ENCODE peak calls at places on chromosomes 7 and 10, in nine cellular contexts. G is A549, V is body of pancreas, P is HCT116, I is transverse colon, E is gastrocnemius medialis, C is IMR-90, R is Peyer's patch, B is uterus. N is an unnamed sample.

GRCh38 chr7:37062460-37062859 is 338.2 kb upstream of the AOAH start:
- DNase-seq in V (no peak), B (no peak), E (no peak), I (no peak), C (no peak), R (no peak), P (no peak), G (no peak), N (no peak)

GRCh38 chr7:2387897-2388636 is 15.3 kb upstream of the CHST12 start:
- DNase-seq in C (no peak), E (no peak), I (no peak), R (no peak), G (no peak), V (no peak), P (no peak), B (peak), N (no peak)

GRCh38 chr10:75352650-75353049 is 48.9 kb downstream of the ZNF503 start:
- DNase-seq in R (no peak), E (no peak), G (no peak), I (no peak), C (peak), B (no peak), P (no peak), V (no peak), N (peak)

GRCh38 chr7:121012919-121013318 is 24.4 kb downstream of the CPED1 start:
- DNase-seq in G (no peak), R (no peak), I (no peak), B (no peak), V (no peak), P (no peak), E (no peak), C (no peak), N (no peak)

GRCh38 chr7:123871998-123872867 is 27.3 kb downstream of the HYAL4 start:
- DNase-seq in R (peak), E (peak), C (peak), I (peak), V (peak), P (peak), B (no peak), G (peak), N (no peak)

GRCh38 chr7:516606-517456 is 2.8 kb downstream of the PDGFA start:
- DNase-seq in B (peak), P (no peak), R (peak), G (peak), E (peak), I (peak), C (peak), V (peak), N (no peak)

GRCh38 chr10:69816963-69817605 is 15.4 kb downstream of the COL13A1 start:
- DNase-seq in C (no peak), P (no peak), B (no peak), R (no peak), V (no peak), G (no peak), E (no peak), I (no peak), N (no peak)

GRCh38 chr7:116579835-116580234 is 55.0 kb downstream of the CAV1 start:
- DNase-seq in G (no peak), I (no peak), E (no peak), P (no peak), C (no peak), B (no peak), V (peak), R (no peak), N (no peak)

GRCh38 chr7:7567898-7568531 is 1.3 kb downstream of the MIOS start:
- DNase-seq in C (no peak), E (no peak), P (no peak), G (no peak), B (no peak), R (no peak), I (no peak), V (no peak), N (no peak)

GRCh38 chr7:137390076-137390475 is 46.5 kb upstream of the PTN start:
- DNase-seq in B (no peak), E (no peak), R (no peak), G (no peak), V (no peak), I (no peak), C (no peak), P (no peak), N (no peak)

DNA sequence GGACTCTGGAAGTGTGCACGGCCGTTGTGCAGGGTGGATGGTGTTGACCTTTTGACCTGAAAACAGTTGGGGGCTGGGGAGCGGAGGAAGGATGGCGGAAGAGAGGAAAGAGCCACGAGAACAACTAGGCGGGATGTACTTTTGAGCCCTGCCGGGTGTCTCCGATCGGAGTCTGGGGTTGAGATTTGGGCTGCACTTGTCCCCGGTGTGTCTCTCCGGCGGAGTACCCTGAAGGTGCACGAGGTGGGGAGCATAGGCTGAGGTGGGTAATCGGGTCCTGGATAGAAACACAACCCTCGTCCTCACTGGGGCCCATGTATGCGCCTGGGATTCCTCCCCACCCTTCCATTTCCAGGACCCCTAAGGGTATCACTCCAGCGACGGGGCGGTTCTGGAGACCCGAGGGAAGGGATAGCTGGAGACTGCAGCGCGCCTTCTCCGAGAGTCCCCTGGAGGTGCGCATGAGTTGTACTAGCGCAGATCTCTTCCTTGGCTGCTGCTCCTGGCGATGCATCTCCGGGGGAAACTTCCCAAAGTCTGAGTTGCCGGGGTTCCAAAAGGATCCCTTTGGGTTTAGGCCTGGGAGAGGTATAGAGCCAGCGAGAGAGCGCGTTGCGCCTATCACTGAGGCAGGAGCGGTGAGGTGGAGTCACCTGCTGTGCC is 4.6 kb upstream of the HMX2 start:
- DNase-seq in G (no peak), R (no peak), E (no peak), V (no peak), P (no peak), B (no peak), C (no peak), I (no peak), N (no peak)
- H3K4me3 ChIP-seq in G (no peak), R (no peak), E (no peak), V (no peak), P (no peak), B (no peak), C (no peak), I (no peak), N (no peak)

GRCh38 chr7:74656911-74657691 is 417 bp upstream of the GTF2I start:
- DNase-seq in C (peak), B (peak), V (peak), I (peak), P (peak), R (peak), G (peak), E (peak), N (peak)
- TF ChIP-seq CTCF in C (peak), B (peak), V (peak), I (no peak), P (no peak), R (no peak), G (no peak), E (no peak), N (no peak)

DNA sequence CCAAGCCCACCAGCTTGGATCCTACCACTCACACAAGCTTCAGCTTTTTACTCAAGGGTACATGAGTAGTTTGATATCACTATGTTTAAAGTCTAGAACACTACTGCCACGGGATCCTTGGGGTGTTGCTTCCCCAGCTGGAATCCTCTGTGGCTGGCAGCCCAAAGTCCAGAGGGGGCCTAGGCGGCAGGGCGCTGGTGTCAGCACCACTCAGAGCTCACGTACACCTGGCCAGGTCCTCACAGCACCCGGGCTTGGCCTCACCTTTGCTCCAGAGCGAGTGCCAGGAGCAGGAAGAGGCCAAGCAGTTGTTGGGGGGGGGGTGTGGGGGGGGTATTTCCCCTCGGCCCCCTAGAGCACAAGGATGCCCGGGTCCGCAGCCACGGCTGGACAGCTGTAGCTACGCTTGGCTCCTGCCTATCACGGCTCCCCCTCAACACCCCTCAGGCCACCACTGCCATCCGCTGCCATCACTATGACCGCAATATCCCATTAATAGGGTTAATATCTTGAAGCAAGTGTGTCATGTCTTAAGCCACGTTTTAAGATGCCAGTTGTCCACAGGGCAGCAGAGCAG is 17.0 kb downstream of the ZDHHC6 start:
- DNase-seq in B (no peak), G (no peak), P (no peak), V (no peak), C (no peak), I (no peak), R (peak), E (no peak), N (no peak)
- TF ChIP-seq POLR2A in B (no peak), G (no peak), P (no peak), V (no peak), C (no peak), I (no peak), R (no peak), E (no peak), N (no peak)

GRCh38 chr10:119135517-119135890 is 30.0 kb downstream of the SFXN4 start:
- DNase-seq in R (no peak), C (peak), B (no peak), E (no peak), G (no peak), P (no peak), V (no peak), I (no peak), N (peak)

GRCh38 chr10:119132521-119133345 is 28.8 kb downstream of the DENND10 start:
- DNase-seq in P (no peak), E (no peak), G (no peak), R (no peak), B (no peak), C (no peak), I (no peak), V (no peak), N (peak)

GRCh38 chr10:119129721-119130120 is 25.8 kb downstream of the DENND10 start:
- DNase-seq in R (no peak), I (no peak), P (no peak), V (no peak), E (no peak), G (no peak), B (no peak), C (peak), N (no peak)

GRCh38 chr10:119136084-119136483 is 29.4 kb downstream of the SFXN4 start:
- DNase-seq in R (no peak), C (peak), E (no peak), V (no peak), I (no peak), B (no peak), G (no peak), P (no peak), N (peak)

GRCh38 chr10:119131512-119132240 is 27.8 kb downstream of the DENND10 start:
- DNase-seq in V (no peak), C (peak), E (no peak), I (no peak), P (no peak), B (no peak), R (no peak), G (no peak), N (no peak)
- H3K4me3 ChIP-seq in V (no peak), C (no peak), E (peak), I (peak), P (no peak), B (peak), R (peak), G (peak), N (no peak)

GRCh38 chr7:112550468-112551060 is 69.8 kb downstream of the LSMEM1 start:
- DNase-seq in I (no peak), V (peak), B (no peak), C (peak), E (no peak), G (peak), P (peak), R (no peak), N (peak)

GRCh38 chr7:112540839-112541577 is 60.2 kb downstream of the LSMEM1 start:
- DNase-seq in G (no peak), I (no peak), B (no peak), P (no peak), E (no peak), C (no peak), R (no peak), V (no peak), N (no peak)

GRCh38 chr7:112547916-112548315 is 67.1 kb downstream of the LSMEM1 start:
- DNase-seq in I (no peak), V (no peak), C (peak), G (no peak), R (no peak), P (no peak), E (no peak), B (no peak), N (no peak)

GRCh38 chr7:112546723-112547513 is 66.1 kb downstream of the LSMEM1 start:
- DNase-seq in I (no peak), G (no peak), V (peak), C (peak), E (no peak), R (no peak), P (no peak), B (no peak), N (no peak)
- TF ChIP-seq CTCF in I (no peak), G (no peak), V (no peak), C (peak), E (no peak), R (no peak), P (no peak), B (no peak), N (no peak)

GRCh38 chr7:43583424-43584199 is 704 bp downstream of the STK17A start:
- DNase-seq in R (peak), V (peak), C (peak), I (peak), P (no peak), E (peak), B (peak), G (no peak), N (peak)
- TF ChIP-seq POLR2A in R (no peak), V (no peak), C (no peak), I (no peak), P (no peak), E (no peak), B (no peak), G (no peak), N (no peak)

DNA sequence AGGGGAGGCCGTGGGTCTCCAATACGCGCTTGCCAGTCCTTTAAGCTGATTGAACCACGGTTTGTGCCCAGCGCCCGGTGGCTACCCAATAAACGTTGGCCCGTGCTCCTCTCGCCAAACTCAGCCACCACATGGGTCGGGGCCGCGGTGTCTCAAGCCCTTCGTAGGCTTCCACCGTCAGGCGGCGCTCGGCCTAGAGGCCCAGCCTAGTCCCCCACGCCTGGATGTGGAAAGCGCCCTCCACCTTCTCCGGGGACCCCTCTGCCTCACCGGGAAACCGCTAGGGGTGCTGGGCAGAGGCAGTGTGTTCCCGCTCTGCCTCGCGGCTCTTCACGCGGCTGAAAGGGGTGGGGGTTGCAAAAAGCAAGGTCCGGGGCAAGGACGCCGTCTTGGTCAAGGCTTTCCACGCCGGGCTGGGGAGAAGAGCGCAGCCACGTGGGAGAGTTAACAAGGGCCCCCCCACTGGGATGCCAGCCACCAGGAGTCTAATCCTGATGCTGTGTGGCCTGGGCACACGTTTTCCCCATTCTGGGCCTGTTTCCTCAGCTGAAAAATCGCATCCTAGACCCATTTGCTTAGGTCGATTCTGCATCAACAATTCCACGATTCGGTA is 29.8 kb downstream of the LEP start:
- DNase-seq in G (no peak), P (no peak), B (no peak), V (no peak), C (no peak), E (no peak), I (no peak), R (no peak), N (peak)
- H3K4me3 ChIP-seq in G (no peak), P (no peak), B (peak), V (no peak), C (no peak), E (peak), I (no peak), R (no peak), N (no peak)

GRCh38 chr10:123663522-123663921 is 2.6 kb upstream of the GPR26 start:
- DNase-seq in C (no peak), E (no peak), R (no peak), I (no peak), V (no peak), B (no peak), P (no peak), G (no peak), N (no peak)
- TF ChIP-seq CTCF in C (no peak), E (no peak), R (no peak), I (no peak), V (no peak), B (no peak), P (peak), G (no peak), N (no peak)

GRCh38 chr7:47517821-47518480 is 64.0 kb downstream of the TNS3 start:
- DNase-seq in I (no peak), E (no peak), P (no peak), R (peak), V (no peak), C (no peak), B (no peak), G (no peak), N (no peak)
- TF ChIP-seq POLR2A in I (no peak), E (no peak), P (no peak), R (no peak), V (no peak), C (no peak), B (no peak), G (no peak), N (no peak)

N was measured in lower leg skin.